ENCODE peak calls at places on chromosome 16, in four cellular contexts. L is HepG2; Z is effector memory CD4-positive, alpha-beta T cell; I is BE2C. A is an unnamed sample. For H3K4me1 and H3K9me3, the result is how much of the 10 kb centered on the place peaks cover.

GRCh38 chr16:74726736-74727135 is 26.1 kb upstream of the MLKL start:
- DNase-seq in I (no peak), Z (no peak), L (peak), A (peak)

GRCh38 chr16:75273054-75273925 is 21.9 kb upstream of the BCAR1 start:
- DNase-seq in Z (no peak), L (no peak), I (no peak), A (no peak)

GRCh38 chr16:54931041-54931756 is 534 bp downstream of the IRX5 start:
- DNase-seq in Z (no peak), L (no peak), I (peak), A (peak)

GRCh38 chr16:760498-761343 is at the start of gene MSLN:
- DNase-seq in I (no peak), Z (no peak), L (peak), A (no peak)

GRCh38 chr16:4940719-4941118 is 3.8 kb upstream of the PPL start:
- DNase-seq in L (no peak), I (no peak), Z (no peak), A (no peak)

GRCh38 chr16:4056161-4057105 is 59.8 kb downstream of the ADCY9 start:
- DNase-seq in I (no peak), Z (no peak), L (no peak), A (no peak)

GRCh38 chr16:4317471-4318170 is 1.8 kb downstream of the GLIS2 start:
- DNase-seq in I (no peak), L (no peak), Z (no peak), A (no peak)

GRCh38 chr16:9033125-9033830 is 58.2 kb upstream of the HAPSTR1 start:
- DNase-seq in Z (no peak), L (peak), I (peak), A (peak)

GRCh38 chr16:15493416-15494181 is 59.2 kb downstream of the BMERB1 start:
- DNase-seq in Z (no peak), L (no peak), I (no peak), A (no peak)

GRCh38 chr16:10871157-10871991 is 5.6 kb upstream of the CIITA start:
- DNase-seq in Z (no peak), L (peak), I (no peak), A (no peak)

GRCh38 chr16:88306411-88306810 is 76.3 kb upstream of the ZNF469 start:
- DNase-seq in I (no peak), Z (no peak), L (no peak), A (no peak)

GRCh38 chr16:24149102-24149501 is 107.0 kb upstream of the CACNG3 start:
- DNase-seq in L (no peak), I (no peak), Z (no peak), A (no peak)

GRCh38 chr16:48426244-48427135 is 41.3 kb upstream of the SIAH1 start:
- DNase-seq in I (no peak), L (no peak), Z (no peak), A (no peak)

GRCh38 chr16:79601092-79601977 is 798 bp upstream of the MAF start:
- DNase-seq in Z (peak), I (no peak), L (peak), A (no peak)

GRCh38 chr16:4358831-4359561 is 7.9 kb upstream of the PAM16 start:
- DNase-seq in I (peak), L (peak), Z (peak), A (peak)

GRCh38 chr16:56419740-56420548 is 5.4 kb downstream of the AMFR start:
- DNase-seq in L (peak), I (no peak), Z (no peak), A (no peak)

GRCh38 chr16:29645699-29646187 is 17.3 kb upstream of the SPN start:
- DNase-seq in Z (no peak), I (peak), L (peak), A (peak)

GRCh38 chr16:27485126-27485525 is 64.6 kb downstream of the GTF3C1 start:
- DNase-seq in Z (no peak), L (no peak), I (no peak), A (no peak)

GRCh38 chr16:54829691-54830090 is 101.0 kb upstream of the IRX5 start:
- DNase-seq in I (no peak), Z (no peak), L (no peak), A (no peak)

GRCh38 chr16:12801511-12802042 is 2.1 kb downstream of the CPPED1 start:
- DNase-seq in L (peak), Z (no peak), I (no peak), A (no peak)

GRCh38 chr16:71867934-71868333 is 16.0 kb downstream of the ZNF821 start:
- DNase-seq in I (no peak), Z (no peak), L (peak), A (no peak)

GRCh38 chr16:26505501-26505900 is 561.2 kb upstream of the C16orf82 start:
- DNase-seq in I (no peak), L (no peak), Z (no peak), A (no peak)

GRCh38 chr16:87207509-87207908 is 109.7 kb downstream of the C16orf95 start:
- DNase-seq in Z (no peak), L (no peak), I (no peak), A (no peak)

GRCh38 chr16:70646260-70647241 is at the start of gene IL34:
- DNase-seq in I (peak), L (no peak), Z (no peak), A (no peak)

GRCh38 chr16:324451-325334 is 27.8 kb downstream of the AXIN1 start:
- DNase-seq in Z (peak), L (no peak), I (no peak), A (no peak)

GRCh38 chr16:85376292-85377095 is 236.6 kb upstream of the GSE1 start:
- DNase-seq in I (peak), Z (no peak), L (no peak), A (no peak)

DNA sequence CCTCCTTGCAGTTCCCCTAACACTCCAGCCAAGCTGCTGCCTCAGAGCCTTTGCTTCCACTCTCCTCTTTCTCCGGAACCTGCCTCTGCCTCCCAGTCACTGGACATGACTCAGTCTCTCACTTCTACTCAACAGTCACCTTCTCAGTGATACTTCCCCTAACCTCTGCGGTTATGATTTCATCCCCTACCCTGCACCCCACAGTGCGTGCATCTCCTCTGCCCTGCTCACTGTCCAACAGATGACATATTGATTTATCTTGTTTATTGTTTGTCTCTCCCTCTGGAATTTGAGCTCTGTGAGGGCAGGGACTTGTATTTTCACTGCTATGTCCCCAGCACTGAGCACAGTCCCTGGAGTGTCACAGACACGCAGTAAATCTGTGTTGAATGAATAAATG is 100.7 kb downstream of the CYLD start:
- DNase-seq in I (no peak), Z (no peak), L (no peak), A (no peak)
- H3K4me1 ChIP-seq in I (under half), Z (under half), L (under half), A (under half)

GRCh38 chr16:89821438-89822187 is 5.2 kb upstream of the FANCA start:
- DNase-seq in I (no peak), Z (no peak), L (peak), A (no peak)

GRCh38 chr16:89811321-89811720 is 5.1 kb downstream of the FANCA start:
- DNase-seq in I (no peak), Z (no peak), L (no peak), A (no peak)

GRCh38 chr16:89815639-89816348 is 653 bp downstream of the FANCA start:
- DNase-seq in Z (no peak), L (no peak), I (peak), A (peak)
- H3K4me3 ChIP-seq in Z (peak), L (peak), I (peak), A (peak)

GRCh38 chr16:17470871-17471744 is at the start of gene XYLT1:
- DNase-seq in I (peak), L (no peak), Z (peak), A (no peak)

GRCh38 chr16:17471745-17472075 is 950 bp upstream of the XYLT1 start:
- DNase-seq in I (no peak), L (no peak), Z (no peak), A (no peak)

GRCh38 chr16:17469011-17469741 is 1.6 kb downstream of the XYLT1 start:
- DNase-seq in Z (no peak), I (no peak), L (no peak), A (no peak)

GRCh38 chr16:17469742-17470001 is 1.1 kb downstream of the XYLT1 start:
- DNase-seq in L (no peak), I (no peak), Z (no peak), A (no peak)

DNA sequence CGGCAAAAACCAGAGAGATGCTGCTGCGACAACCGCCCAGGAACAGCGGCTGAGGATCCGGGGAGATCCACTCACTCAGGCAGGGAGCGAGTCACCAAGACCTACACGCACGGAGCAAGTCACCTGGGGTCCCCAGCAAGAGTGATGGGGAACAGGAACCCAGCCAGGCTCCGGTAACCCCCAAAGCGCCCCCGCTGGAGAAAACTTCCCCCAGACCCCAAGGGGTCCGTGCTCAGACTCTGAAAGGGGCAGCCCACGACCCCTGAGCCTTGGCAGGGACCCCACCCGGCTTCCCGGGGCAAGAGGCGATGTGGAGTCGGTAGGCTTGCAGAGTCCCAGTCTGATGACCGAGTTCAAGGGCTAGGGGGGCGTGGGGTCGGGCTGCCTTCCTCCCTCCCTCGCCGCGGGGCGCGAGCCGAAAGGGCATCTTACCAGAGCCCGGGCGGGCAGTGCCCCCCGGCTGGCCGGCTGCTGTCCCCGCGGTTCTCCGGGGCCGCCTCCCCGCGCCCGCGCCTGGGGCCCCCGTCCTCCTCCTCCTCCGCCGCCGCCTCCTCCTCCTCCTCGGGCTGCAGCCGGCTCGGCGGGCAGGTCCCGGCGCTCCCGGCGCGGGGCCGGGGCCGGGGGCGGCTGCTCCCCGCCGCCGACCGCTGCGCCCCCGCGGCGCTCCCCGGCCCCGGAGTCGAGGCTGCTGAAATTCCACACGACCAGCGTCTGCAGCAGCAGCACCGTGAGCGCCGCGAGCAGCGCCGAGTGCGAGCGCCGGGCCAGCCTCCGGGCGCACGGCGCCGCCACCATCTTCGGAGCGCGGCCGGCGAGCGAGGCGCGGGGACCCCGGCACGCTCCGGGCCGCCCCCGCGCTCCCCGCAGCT is 524 bp downstream of the XYLT1 start:
- DNase-seq in I (no peak), L (no peak), Z (peak), A (no peak)
- H3K9me3 ChIP-seq in I (under half), L (under half), Z (under half), A (under half)

DNA sequence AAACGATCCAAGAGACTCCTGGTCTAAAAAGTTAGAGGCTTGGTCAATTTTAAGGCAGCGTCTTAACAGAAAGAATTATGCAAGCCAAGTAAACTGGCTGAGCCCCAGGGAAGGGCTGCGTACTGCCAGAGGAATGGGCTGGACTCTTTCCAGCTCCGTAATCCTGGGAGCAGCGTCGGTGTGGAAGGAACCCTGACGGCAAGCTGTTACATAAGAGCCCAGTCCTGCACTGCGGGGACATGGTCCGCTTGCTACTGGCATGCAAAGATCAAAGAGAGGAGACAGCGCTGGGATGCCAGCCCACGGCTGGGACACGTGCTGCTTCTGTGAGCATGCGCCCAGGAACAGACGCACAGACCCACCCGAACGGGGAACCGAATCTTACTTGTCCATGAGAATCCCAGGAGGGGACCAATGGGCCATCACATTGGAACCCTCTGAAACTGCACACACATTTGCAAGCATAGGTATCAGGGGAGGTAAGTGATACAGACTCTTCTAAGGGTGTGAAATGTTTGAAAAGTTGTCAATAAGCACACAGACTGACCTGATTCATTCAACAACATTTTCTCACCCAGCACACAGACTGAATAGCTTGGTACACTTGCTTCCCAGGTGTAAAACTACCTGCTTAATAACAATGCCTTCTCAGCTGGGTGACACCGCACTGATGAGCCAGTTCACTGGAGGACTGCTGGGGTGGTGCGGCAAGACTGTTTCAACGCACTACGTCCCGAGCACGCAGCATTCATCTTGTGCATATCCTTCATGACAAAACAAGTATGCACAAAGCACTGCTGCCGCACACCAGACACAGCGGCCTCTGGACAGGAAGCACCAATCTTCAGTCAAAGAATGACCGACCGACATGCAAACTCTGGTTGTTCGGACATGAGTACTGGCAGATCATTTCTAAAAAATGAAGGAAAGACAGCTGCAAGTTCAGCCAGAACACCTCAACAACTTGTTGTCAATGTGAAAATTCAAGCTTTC is 94.9 kb downstream of the ANKRD11 start:
- DNase-seq in Z (no peak), L (peak), I (peak), A (peak)
- H3K4me1 ChIP-seq in Z (under half), L (half or more), I (under half), A (under half)

DNA sequence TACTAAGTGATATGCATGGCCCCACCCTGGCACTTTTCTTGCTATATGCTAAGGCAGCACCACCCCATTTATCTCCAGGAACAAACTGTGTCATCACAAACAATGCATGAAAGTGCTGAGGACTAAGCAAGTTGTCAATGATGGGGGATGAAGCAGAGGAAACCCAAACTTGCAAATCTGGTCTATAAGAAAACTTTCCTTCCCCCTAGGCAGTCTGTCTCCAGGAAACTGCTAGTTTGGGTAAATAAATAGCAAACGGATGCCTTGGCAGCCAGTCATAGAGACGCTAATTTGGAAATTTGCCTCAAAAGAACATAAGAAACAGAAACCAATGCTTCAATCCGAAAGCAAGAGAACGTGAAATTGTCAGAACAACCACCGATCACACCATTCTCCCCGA is 5.6 kb upstream of the HSBP1 start:
- DNase-seq in Z (no peak), I (no peak), L (no peak), A (no peak)
- H3K4me3 ChIP-seq in Z (no peak), I (no peak), L (no peak), A (no peak)

DNA sequence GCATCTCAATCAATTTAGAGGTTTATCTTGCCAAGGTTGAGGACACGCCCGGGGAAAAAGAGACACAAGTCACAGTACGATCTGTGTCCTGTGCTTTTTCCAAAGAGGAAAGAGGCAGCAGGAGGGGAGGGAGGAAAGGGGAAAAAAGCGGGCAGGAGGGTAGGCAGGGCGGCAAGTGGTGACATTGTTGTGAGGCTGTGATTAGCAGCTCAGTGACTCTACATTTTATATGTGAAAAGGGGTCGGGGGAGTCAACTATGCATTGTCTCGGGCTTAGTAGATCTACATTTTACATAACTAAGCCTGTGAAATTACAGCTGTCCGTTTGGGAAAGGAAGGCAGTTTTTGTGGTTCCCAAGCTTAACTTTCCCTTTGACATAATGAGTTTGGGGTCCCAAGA is 22.2 kb upstream of the RIPOR1 start:
- DNase-seq in Z (no peak), I (no peak), L (no peak), A (peak)
- H3K9me3 ChIP-seq in Z (under half), I (under half), L (under half), A (under half)